ENCODE peak calls at places on chromosomes 7 and 10, in four cellular contexts. L, X, Z and B are unnamed samples.

GRCh38 chr7:139494835-139495568 is 11.5 kb upstream of the KLRG2 start:
- DNase-seq in L (no peak), X (no peak), Z (no peak), B (no peak)

GRCh38 chr7:112945046-112945445 is 141.6 kb downstream of the GPR85 start:
- DNase-seq in L (no peak), X (no peak), Z (no peak), B (no peak)

GRCh38 chr7:134996097-134996550 is 9.8 kb downstream of the AGBL3 start:
- DNase-seq in L (no peak), X (no peak), Z (no peak), B (no peak)

GRCh38 chr10:126904807-126905686 is at the start of gene DOCK1:
- DNase-seq in L (peak; percentile 65), X (peak; percentile 7), Z (peak; percentile 80), B (peak; percentile 41)

GRCh38 chr10:22333667-22334282 is 11.5 kb upstream of the SPAG6 start:
- DNase-seq in L (no peak), X (no peak), Z (no peak), B (no peak)

GRCh38 chr10:27542812-27543211 is 38.7 kb downstream of the RAB18 start:
- DNase-seq in L (peak; percentile 44), X (no peak), Z (peak; percentile 51), B (peak; percentile 28)

GRCh38 chr7:85030893-85031292 is 156.0 kb downstream of the SEMA3D start:
- DNase-seq in L (peak; percentile 40), X (no peak), Z (peak; percentile 52), B (peak; percentile 65)

GRCh38 chr7:44565795-44566559 is 7.7 kb downstream of the DDX56 start:
- DNase-seq in L (no peak), X (no peak), Z (no peak), B (no peak)

GRCh38 chr7:11760372-11760771 is 71.6 kb downstream of the THSD7A start:
- DNase-seq in L (peak; percentile 62), X (no peak), Z (peak; percentile 52), B (peak; percentile 37)

GRCh38 chr10:50594012-50594411 is 29.7 kb downstream of the SGMS1 start:
- DNase-seq in L (peak; percentile 80), X (no peak), Z (peak; percentile 58), B (peak; percentile 54)

GRCh38 chr7:102415685-102416225 is 17.6 kb upstream of the ORAI2 start:
- DNase-seq in L (no peak), X (no peak), Z (no peak), B (no peak)

GRCh38 chr7:158725506-158725800 is 20.8 kb upstream of the NCAPG2 start:
- DNase-seq in L (no peak), X (no peak), Z (no peak), B (no peak)

GRCh38 chr7:30727061-30727945 is 24.6 kb upstream of the INMT start:
- DNase-seq in L (peak; percentile 26), X (no peak), Z (no peak), B (no peak)

GRCh38 chr10:102856758-102857424 is 2.8 kb downstream of the BORCS7 start:
- DNase-seq in L (no peak), X (no peak), Z (no peak), B (no peak)

GRCh38 chr10:94344522-94345122 is 18.1 kb downstream of the NOC3L start:
- DNase-seq in L (no peak), X (no peak), Z (no peak), B (no peak)

GRCh38 chr10:43120948-43121290 is 17.3 kb upstream of the CSGALNACT2 start:
- DNase-seq in L (no peak), X (no peak), Z (no peak), B (no peak)

GRCh38 chr7:17301491-17302101 is 3.1 kb downstream of the AHR start:
- DNase-seq in L (no peak), X (peak; percentile 12), Z (peak; percentile 60), B (peak; percentile 58)